ENCODE peak calls at places on chromosomes 3 and 15, in five cellular contexts. S is RWPE1, D is OCI-LY7, U is PC-3, L is left ventricle myocardium inferior. X is an unnamed sample.

GRCh38 chr3:20546636-20547035 is 360.6 kb upstream of the SGO1 start:
- DNase-seq in L (no peak), S (no peak), U (no peak), D (no peak), X (no peak)

GRCh38 chr3:50336452-50337174 is 4.0 kb downstream of the RASSF1 start:
- DNase-seq in L (no peak), U (peak), D (no peak), S (no peak), X (no peak)

GRCh38 chr15:99029358-99029871 is 21.8 kb upstream of the PGPEP1L start:
- DNase-seq in D (no peak), L (no peak), U (peak), S (no peak), X (no peak)

GRCh38 chr3:138440137-138440536 is 5.7 kb downstream of the ESYT3 start:
- DNase-seq in D (no peak), S (no peak), L (peak), U (no peak), X (no peak)

GRCh38 chr3:161371441-161372320 is at the start of gene SPTSSB:
- DNase-seq in D (no peak), L (peak), S (peak), U (peak), X (peak)

GRCh38 chr15:101652783-101653430 is 726 bp upstream of the TM2D3 start:
- DNase-seq in L (no peak), U (peak), S (peak), D (no peak), X (peak)

GRCh38 chr15:35168464-35168863 is 83.4 kb upstream of the NANOGP8 start:
- DNase-seq in S (peak), D (no peak), U (peak), L (no peak), X (no peak)

GRCh38 chr15:29681486-29681845 is 140.8 kb downstream of the TJP1 start:
- DNase-seq in L (no peak), D (no peak), U (no peak), S (no peak), X (no peak)

GRCh38 chr3:189260556-189261493 is 89.1 kb downstream of the TPRG1 start:
- DNase-seq in S (no peak), D (no peak), L (peak), U (no peak), X (no peak)

GRCh38 chr3:132804498-132804897 is 82.3 kb upstream of the NPHP3 start:
- DNase-seq in L (no peak), S (no peak), U (no peak), D (no peak), X (no peak)

GRCh38 chr3:149784064-149784704 is 8.2 kb downstream of the ANKUB1 start:
- DNase-seq in L (no peak), D (no peak), U (peak), S (peak), X (no peak)

GRCh38 chr3:59885907-59886400 is 836.1 kb upstream of the CFAP20DC start:
- DNase-seq in D (no peak), U (no peak), S (no peak), L (no peak), X (no peak)

GRCh38 chr3:12628813-12629212 is 35.1 kb downstream of the RAF1 start:
- DNase-seq in S (no peak), U (no peak), D (no peak), L (no peak), X (no peak)

GRCh38 chr15:37360724-37361123 is 260.4 kb upstream of the MEIS2 start:
- DNase-seq in D (no peak), S (no peak), L (no peak), U (no peak), X (no peak)

GRCh38 chr15:82768414-82769081 is 37.3 kb downstream of the FSD2 start:
- DNase-seq in U (peak), L (no peak), D (no peak), S (no peak), X (no peak)

GRCh38 chr15:69359724-69360123 is 54.4 kb upstream of the KIF23 start:
- DNase-seq in L (no peak), U (no peak), D (no peak), S (no peak), X (no peak)

GRCh38 chr3:80496452-80496851 is 728.7 kb upstream of the ROBO1 start:
- DNase-seq in D (no peak), U (no peak), S (no peak), L (no peak), X (no peak)

GRCh38 chr3:8990266-8991215 is 27.3 kb upstream of the RAD18 start:
- DNase-seq in U (no peak), S (no peak), L (no peak), D (no peak), X (no peak)

GRCh38 chr15:55277116-55277564 is 12.5 kb downstream of the RAB27A start:
- DNase-seq in D (no peak), S (no peak), U (no peak), L (no peak), X (no peak)

DNA sequence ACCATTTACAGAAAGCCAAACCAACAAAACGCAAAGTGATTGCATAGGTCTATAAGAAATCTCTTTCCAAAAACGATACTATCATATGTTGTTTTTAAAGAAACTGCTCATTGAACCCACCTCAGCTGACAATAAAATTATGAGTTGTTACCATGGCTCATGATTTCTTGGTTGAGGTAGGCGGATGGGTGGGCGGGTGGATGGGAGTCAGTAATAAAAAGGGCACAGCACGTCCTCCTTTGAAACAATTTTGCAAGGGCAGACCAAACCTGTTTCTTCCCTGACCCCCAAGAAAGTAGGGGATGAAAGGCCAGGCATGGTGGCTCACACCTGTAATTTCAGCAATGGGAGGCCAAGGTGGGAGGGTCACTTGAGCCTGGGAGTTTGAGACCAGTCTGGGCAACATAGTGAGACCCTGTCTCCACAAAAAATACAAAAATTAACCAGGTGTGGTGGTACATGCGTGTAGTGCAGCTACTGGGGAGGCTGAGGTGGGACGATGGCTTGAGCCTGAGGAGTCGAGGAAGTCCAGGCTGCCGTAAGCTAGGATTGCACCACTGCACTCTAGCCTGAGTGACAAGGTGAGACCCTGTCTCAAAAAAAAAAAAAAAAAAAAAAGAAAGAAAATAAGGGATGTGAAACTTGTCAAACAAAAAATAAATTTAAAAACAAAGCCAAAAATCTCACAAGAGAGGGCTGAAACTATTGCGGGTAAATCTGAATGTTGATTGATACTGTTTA is 2.1 kb downstream of the ABHD10 start:
- DNase-seq in L (no peak), S (no peak), D (no peak), U (no peak), X (no peak)
- H3K27ac ChIP-seq in L (no peak), S (no peak), D (no peak), U (no peak), X (peak)

GRCh38 chr15:63970723-63971426 is 75.4 kb downstream of the DAPK2 start:
- DNase-seq in U (no peak), S (no peak), L (no peak), D (no peak), X (no peak)

GRCh38 chr15:63968700-63969099 is 77.6 kb downstream of the DAPK2 start:
- DNase-seq in L (no peak), D (no peak), S (no peak), U (no peak), X (no peak)

GRCh38 chr15:63969652-63970421 is 76.4 kb downstream of the DAPK2 start:
- DNase-seq in S (no peak), D (no peak), L (no peak), U (no peak), X (no peak)

GRCh38 chr15:63968122-63968524 is 78.2 kb downstream of the DAPK2 start:
- DNase-seq in U (no peak), L (no peak), S (no peak), D (no peak), X (no peak)

GRCh38 chr15:63967616-63968015 is 78.7 kb downstream of the DAPK2 start:
- DNase-seq in D (no peak), U (no peak), L (no peak), S (no peak), X (no peak)
- H3K27ac ChIP-seq in D (no peak), U (no peak), L (peak), S (no peak), X (no peak)

GRCh38 chr3:14245822-14246221 is 67.2 kb downstream of the LSM3 start:
- DNase-seq in L (no peak), D (no peak), S (no peak), U (no peak), X (no peak)

GRCh38 chr3:14252321-14253021 is 73.9 kb downstream of the LSM3 start:
- DNase-seq in S (no peak), D (no peak), U (no peak), L (no peak), X (no peak)

GRCh38 chr3:14248477-14248848 is 69.8 kb downstream of the LSM3 start:
- DNase-seq in L (no peak), U (no peak), S (no peak), D (no peak), X (no peak)

GRCh38 chr3:14246414-14246813 is 67.8 kb downstream of the LSM3 start:
- DNase-seq in S (no peak), U (no peak), L (no peak), D (no peak), X (no peak)

GRCh38 chr3:14248849-14249523 is 70.4 kb downstream of the LSM3 start:
- DNase-seq in D (no peak), L (no peak), S (no peak), U (no peak), X (peak)
- H3K27ac ChIP-seq in D (no peak), L (no peak), S (no peak), U (no peak), X (peak)

GRCh38 chr3:57948080-57948671 is 60.0 kb upstream of the FLNB start:
- DNase-seq in U (no peak), S (no peak), D (no peak), L (no peak), X (no peak)

GRCh38 chr3:57949344-57949743 is 58.9 kb upstream of the FLNB start:
- DNase-seq in L (no peak), U (no peak), D (no peak), S (no peak), X (no peak)

GRCh38 chr3:57951106-57951882 is 56.9 kb upstream of the FLNB start:
- DNase-seq in L (peak), U (peak), D (no peak), S (peak), X (peak)

GRCh38 chr3:57948782-57949242 is 59.4 kb upstream of the FLNB start:
- DNase-seq in D (no peak), U (no peak), L (no peak), S (no peak), X (no peak)

GRCh38 chr3:57949779-57950618 is 58.2 kb upstream of the FLNB start:
- DNase-seq in L (peak), U (peak), D (no peak), S (peak), X (no peak)
- H3K27ac ChIP-seq in L (peak), U (peak), D (no peak), S (peak), X (no peak)

DNA sequence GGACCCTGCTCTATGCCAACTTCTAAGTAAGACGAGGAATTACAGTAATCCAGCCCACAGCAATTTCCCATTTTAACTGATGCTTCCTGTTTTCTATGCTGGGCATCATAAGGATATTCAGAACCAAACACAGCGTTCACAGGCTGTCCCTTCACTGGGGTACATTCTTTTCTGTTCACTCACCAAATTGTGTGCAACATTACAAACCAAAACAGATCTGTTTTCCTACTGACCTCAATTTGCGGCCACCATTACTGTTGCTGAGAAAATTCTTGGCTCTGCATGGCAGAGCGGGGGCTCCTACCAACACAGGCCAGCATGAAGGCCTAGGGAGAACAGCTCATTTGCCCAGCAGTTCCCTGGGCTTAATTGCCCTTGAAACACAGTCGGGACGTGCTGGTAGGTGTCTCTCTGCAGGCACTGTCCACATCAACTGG is 76.5 kb downstream of the MYO1E start:
- DNase-seq in U (peak), L (no peak), D (no peak), S (no peak), X (no peak)
- H3K27ac ChIP-seq in U (peak), L (peak), D (no peak), S (peak), X (peak)

GRCh38 chr15:52782514-52782913 is 7.6 kb downstream of the ONECUT1 start:
- DNase-seq in D (no peak), S (no peak), U (no peak), L (no peak), X (no peak)

GRCh38 chr15:52780172-52780980 is 9.8 kb downstream of the ONECUT1 start:
- DNase-seq in L (peak), U (peak), S (peak), D (peak), X (no peak)

GRCh38 chr15:52772766-52773165 is 17.4 kb downstream of the ONECUT1 start:
- DNase-seq in S (no peak), U (no peak), D (no peak), L (no peak), X (no peak)

GRCh38 chr15:52783191-52783829 is 6.8 kb downstream of the ONECUT1 start:
- DNase-seq in D (no peak), S (no peak), L (no peak), U (no peak), X (no peak)

GRCh38 chr15:52778457-52778856 is 11.7 kb downstream of the ONECUT1 start:
- DNase-seq in D (no peak), U (no peak), S (no peak), L (no peak), X (no peak)
- H3K27ac ChIP-seq in D (no peak), U (no peak), S (no peak), L (no peak), X (no peak)

DNA sequence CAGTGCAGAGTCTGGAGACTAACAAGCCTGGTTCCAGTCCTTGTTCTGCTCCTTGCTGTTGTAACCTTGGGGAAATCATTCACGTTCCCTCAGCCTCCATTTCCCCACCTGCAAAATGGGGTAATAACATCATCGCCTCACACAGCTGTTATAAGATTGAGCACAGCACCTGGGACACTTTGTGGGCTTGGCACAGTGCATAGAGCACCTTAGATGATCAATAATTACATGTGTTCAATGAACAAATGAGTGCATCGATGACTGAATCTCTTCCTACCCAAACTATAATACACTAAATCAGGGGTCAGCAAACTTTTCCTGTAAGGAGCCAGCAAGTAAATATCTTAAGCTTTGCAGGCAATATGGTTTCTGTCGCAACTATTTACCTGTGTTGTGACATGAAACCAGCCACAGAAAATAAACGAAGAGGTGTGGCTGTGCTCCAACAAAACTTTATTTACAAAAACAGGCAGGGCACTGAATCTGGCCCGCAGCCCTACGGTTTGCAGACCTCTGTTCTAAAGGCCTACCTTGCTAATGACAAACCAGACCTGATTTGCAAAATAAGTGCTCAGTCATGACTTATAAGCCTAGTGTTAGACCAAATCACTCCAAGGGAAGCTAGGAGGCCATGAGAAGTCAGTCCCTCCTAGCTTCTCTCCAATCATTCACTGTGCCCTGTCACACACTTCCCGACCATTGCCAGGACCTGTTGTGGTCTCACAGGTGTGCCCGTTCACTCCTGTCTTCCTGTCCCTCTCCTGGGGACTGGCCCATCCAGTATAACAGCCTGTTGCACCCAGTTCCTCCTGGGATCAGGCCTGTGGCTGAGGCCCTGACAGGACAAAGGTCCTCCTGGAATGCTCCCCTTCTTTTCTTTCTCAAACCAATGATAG is 149.4 kb upstream of the WNT5A start:
- DNase-seq in L (no peak), S (no peak), U (peak), D (no peak), X (no peak)
- H3K27ac ChIP-seq in L (no peak), S (no peak), U (peak), D (no peak), X (no peak)

GRCh38 chr3:140724856-140725812 is 47.3 kb downstream of the TRIM42 start:
- DNase-seq in U (no peak), S (no peak), D (no peak), L (no peak), X (no peak)
- H3K27ac ChIP-seq in U (no peak), S (no peak), D (no peak), L (no peak), X (no peak)

DNA sequence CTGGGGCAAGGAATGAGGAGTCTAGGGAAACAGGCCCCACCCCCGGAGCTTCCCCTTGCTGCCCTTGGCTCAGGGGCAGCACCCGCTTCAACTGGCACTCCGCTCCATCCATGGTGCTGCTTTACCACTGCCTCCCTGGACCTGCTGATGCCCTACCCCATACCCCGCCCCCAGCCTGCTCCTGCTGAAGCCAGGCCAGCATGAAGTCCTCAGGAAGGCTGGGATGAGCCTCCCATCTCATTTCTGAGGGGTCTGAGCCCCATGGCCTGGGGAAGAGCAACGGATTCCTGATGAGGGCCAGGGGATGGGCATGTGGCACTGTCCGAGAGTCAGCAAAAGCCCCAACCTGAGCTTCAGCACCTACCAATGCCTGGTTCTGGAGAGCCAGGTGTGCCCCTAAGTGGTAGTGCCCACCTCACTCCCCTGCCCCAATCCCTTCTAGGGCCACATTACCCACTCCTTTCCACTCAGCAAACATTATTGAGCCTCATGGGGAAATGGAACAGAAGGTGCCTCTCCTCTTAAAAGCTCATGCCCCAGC is 21.0 kb downstream of the SEC61A1 start:
- DNase-seq in L (no peak), U (no peak), D (no peak), S (no peak), X (no peak)
- H3K27ac ChIP-seq in L (peak), U (peak), D (no peak), S (peak), X (peak)